ENCODE peak calls at places on chromosomes 11 and 22, in five cellular contexts. B, Z, D, C and I are unnamed samples.
A peak's percentile ranks its signal among the peaks of the same experiment; 100 is the strongest.

GRCh38 chr22:27022256-27022655 is 364.9 kb downstream of the MIAT start:
- DNase-seq in B (no peak), Z (no peak), C (no peak), D (no peak), I (no peak)

GRCh38 chr11:47986742-47987141 is 6.4 kb downstream of the PTPRJ start:
- DNase-seq in B (no peak), C (no peak), D (no peak), Z (no peak), I (peak; percentile 79)

GRCh38 chr11:82527185-82527584 is 206.5 kb downstream of the FAM181B start:
- DNase-seq in B (no peak), Z (no peak), D (no peak), C (no peak), I (no peak)

GRCh38 chr11:123659311-123659710 is 4.9 kb upstream of the SCN3B start:
- DNase-seq in D (no peak), Z (no peak), B (no peak), C (no peak), I (no peak)

GRCh38 chr11:70126494-70126893 is 48.4 kb downstream of the ANO1 start:
- DNase-seq in D (no peak), Z (no peak), C (no peak), B (no peak), I (no peak)

GRCh38 chr11:59756845-59757244 is 1.7 kb downstream of the STX3 start:
- DNase-seq in C (peak; percentile 43), D (peak; percentile 11), Z (no peak), B (no peak), I (peak; percentile 26)

GRCh38 chr22:49202226-49202625 is 625.4 kb downstream of the BRD1 start:
- DNase-seq in B (no peak), C (no peak), Z (no peak), D (no peak), I (no peak)

GRCh38 chr11:46361283-46362145 is 14.3 kb downstream of the DGKZ start:
- DNase-seq in B (peak; percentile 78), C (peak; percentile 66), D (peak; percentile 18), Z (no peak), I (no peak)

GRCh38 chr22:50197000-50197800 is 3.6 kb upstream of the SELENOO start:
- DNase-seq in C (no peak), B (no peak), D (no peak), Z (no peak), I (no peak)

GRCh38 chr22:50035976-50036375 is 22.1 kb downstream of the TTLL8 start:
- DNase-seq in Z (no peak), B (no peak), C (no peak), D (no peak), I (no peak)

GRCh38 chr11:18375941-18376340 is 18.4 kb upstream of the LDHA start:
- DNase-seq in B (no peak), Z (no peak), D (no peak), C (no peak), I (no peak)

GRCh38 chr11:10294289-10294953 is 402 bp upstream of the SBF2 start:
- DNase-seq in C (no peak), B (peak; percentile 55), D (peak; percentile 91), Z (no peak), I (no peak)

GRCh38 chr11:559712-560304 is 730 bp downstream of the LMNTD2 start:
- DNase-seq in B (no peak), D (no peak), Z (no peak), C (no peak), I (peak; percentile 44)

GRCh38 chr11:109241988-109242387 is 180.0 kb upstream of the C11orf87 start:
- DNase-seq in Z (no peak), B (peak; percentile 0), C (no peak), D (no peak), I (no peak)

GRCh38 chr11:36041988-36042606 is 98.2 kb downstream of the LDLRAD3 start:
- DNase-seq in B (no peak), C (no peak), D (peak; percentile 41), Z (no peak), I (no peak)

GRCh38 chr11:69869311-69869939 is 50.2 kb upstream of the FGF3 start:
- DNase-seq in D (no peak), Z (no peak), B (no peak), C (no peak), I (no peak)

GRCh38 chr11:26780686-26781085 is 58.8 kb upstream of the SLC5A12 start:
- DNase-seq in Z (no peak), B (no peak), D (peak; percentile 62), C (no peak), I (no peak)

GRCh38 chr11:68978931-68979591 is 1.7 kb downstream of the MRGPRD start:
- DNase-seq in Z (no peak), B (no peak), C (no peak), D (no peak), I (no peak)

GRCh38 chr11:34492806-34493414 is 20.7 kb downstream of the ELF5 start:
- DNase-seq in D (peak; percentile 84), Z (peak; percentile 54), C (peak; percentile 74), B (peak; percentile 81), I (peak; percentile 60)

GRCh38 chr11:123429336-123429735 is 733 bp upstream of the GRAMD1B start:
- DNase-seq in C (no peak), B (no peak), Z (no peak), D (peak; percentile 58), I (no peak)

GRCh38 chr11:105046898-105047579 is 1.9 kb upstream of the CARD16 start:
- DNase-seq in Z (no peak), C (peak; percentile 32), D (peak; percentile 97), B (no peak), I (no peak)

GRCh38 chr22:48627203-48627602 is 1200.5 kb downstream of the BRD1 start:
- DNase-seq in Z (no peak), D (no peak), B (no peak), C (no peak), I (no peak)

GRCh38 chr11:2741377-2742131 is 41.8 kb upstream of the KCNQ1OT1 start:
- DNase-seq in B (no peak), C (no peak), D (peak; percentile 64), Z (no peak), I (no peak)

GRCh38 chr22:22720724-22721261 is 76.4 kb downstream of the GGTLC2 start:
- DNase-seq in D (no peak), Z (no peak), C (no peak), B (no peak), I (no peak)

GRCh38 chr11:62398011-62398994 is 20.5 kb upstream of the SCGB1A1 start:
- DNase-seq in B (no peak), D (peak; percentile 38), Z (no peak), C (no peak), I (no peak)

GRCh38 chr11:108947654-108948570 is 283.0 kb downstream of the DDX10 start:
- DNase-seq in B (no peak), Z (no peak), D (no peak), C (no peak), I (no peak)

GRCh38 chr11:130510407-130511006 is 62.1 kb downstream of the ADAMTS15 start:
- DNase-seq in D (peak; percentile 81), B (no peak), C (no peak), Z (no peak), I (no peak)

GRCh38 chr11:22079133-22079847 is 113.6 kb upstream of the ANO5 start:
- DNase-seq in B (peak; percentile 43), Z (no peak), C (no peak), D (no peak), I (no peak)

DNA sequence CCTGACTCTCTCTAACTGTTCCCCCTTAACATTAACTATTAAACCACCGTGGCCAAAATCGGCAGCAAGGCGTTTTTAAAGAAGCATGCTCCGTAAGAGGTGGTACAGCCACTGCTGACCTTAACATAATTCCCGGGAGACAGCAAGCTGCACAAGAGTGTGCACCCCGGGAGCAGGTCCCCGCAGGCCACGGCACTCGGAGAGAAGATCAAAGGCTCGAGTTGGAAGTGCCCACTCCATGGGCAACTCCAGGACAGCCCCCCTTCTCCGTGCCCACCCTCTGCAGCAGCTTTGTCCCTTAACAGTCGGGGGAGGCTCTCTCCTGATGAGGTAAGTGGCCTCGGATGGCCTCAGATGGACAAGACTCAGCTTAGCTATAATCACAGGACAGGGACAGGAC is 34.6 kb downstream of the CELSR1 start:
- DNase-seq in C (no peak), B (no peak), Z (no peak), D (no peak), I (no peak)
- H3K4me1 ChIP-seq in C (peaks cover 6% of the 10 kb centered on the region), B (peaks cover 14% of the 10 kb centered on the region), Z (peaks cover 8% of the 10 kb centered on the region), D (no peaks in the 10 kb centered on the region), I (peaks cover 28% of the 10 kb centered on the region)

DNA sequence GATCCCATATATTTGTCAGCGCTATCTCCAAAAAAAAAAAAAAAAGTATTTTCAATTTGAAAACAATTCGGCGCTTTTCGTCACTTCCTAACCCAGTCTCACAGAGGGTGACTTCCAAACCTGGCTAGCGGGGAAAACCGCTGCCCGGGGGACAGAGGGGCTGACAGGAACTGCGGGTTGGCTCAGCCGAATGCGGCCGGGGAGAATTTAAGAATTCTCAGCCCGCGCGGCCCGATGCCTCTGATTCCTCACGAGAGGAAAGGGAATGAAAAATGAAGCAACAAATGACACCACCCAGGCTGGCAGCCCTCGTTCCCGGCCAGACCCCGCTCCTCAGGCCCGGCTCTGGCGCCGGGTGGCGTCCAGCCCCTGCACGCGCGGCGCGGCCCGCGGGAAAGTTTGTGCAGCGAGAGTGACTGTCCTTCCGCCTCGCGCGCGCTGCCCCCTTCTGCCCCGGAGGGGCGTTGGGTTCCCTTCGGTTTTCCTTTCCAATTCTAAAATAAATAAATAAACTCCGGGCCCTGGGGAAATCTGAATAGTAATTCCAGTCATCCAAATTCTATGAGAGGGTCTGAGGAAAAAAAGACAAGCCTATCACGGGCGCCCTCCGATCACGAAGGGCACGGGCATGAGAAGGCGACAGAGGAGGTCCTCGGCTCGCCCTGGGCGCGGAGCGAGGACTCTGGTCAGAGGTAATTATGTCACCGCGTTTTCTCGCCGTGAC is 4.8 kb upstream of the PAX6 start:
- DNase-seq in Z (no peak), D (peak; percentile 32), C (no peak), B (no peak), I (no peak)
- H3K4me1 ChIP-seq in Z (peaks cover 10% of the 10 kb centered on the region), D (peaks cover 15% of the 10 kb centered on the region), C (peaks cover 57% of the 10 kb centered on the region), B (peaks cover 10% of the 10 kb centered on the region), I (peaks cover 11% of the 10 kb centered on the region)

DNA sequence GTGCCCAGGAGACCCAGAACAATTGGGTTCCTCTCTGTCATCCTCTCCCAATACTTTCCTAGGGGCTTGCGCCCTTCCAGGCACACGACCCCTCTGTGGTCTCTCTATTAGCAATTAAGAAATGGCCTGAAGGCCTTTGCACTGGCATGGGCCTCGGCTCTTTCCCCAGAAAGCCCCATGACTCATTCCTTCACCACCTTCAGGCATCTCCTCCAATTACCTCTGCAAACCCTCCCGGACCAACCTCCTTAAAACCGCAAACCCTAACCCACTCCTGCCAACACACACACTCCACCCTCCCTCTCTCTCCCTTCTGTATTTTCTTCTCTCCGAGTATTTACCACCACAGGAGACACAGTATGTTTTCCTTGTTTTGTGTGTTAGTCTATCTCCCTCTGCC is 36.7 kb downstream of the LARGE1 start:
- DNase-seq in Z (no peak), C (no peak), D (no peak), B (no peak), I (no peak)
- H3K4me1 ChIP-seq in Z (peaks cover 6% of the 10 kb centered on the region), C (peaks cover 10% of the 10 kb centered on the region), D (no peaks in the 10 kb centered on the region), B (peaks cover 3% of the 10 kb centered on the region), I (no peaks in the 10 kb centered on the region)

GRCh38 chr22:20019661-20020532 is 1.0 kb upstream of the TANGO2 start:
- DNase-seq in C (no peak), D (no peak), B (no peak), Z (no peak), I (no peak)

GRCh38 chr22:20023214-20023613 is 2.3 kb downstream of the TANGO2 start:
- DNase-seq in C (no peak), Z (no peak), D (no peak), B (no peak), I (no peak)

GRCh38 chr22:20021196-20022181 is 579 bp downstream of the TANGO2 start:
- DNase-seq in Z (no peak), B (peak; percentile 45), C (peak; percentile 64), D (peak; percentile 59), I (no peak)

GRCh38 chr22:20022231-20023069 is 1.5 kb downstream of the TANGO2 start:
- DNase-seq in Z (no peak), C (no peak), B (no peak), D (no peak), I (no peak)

GRCh38 chr22:20020533-20021195 is at the start of gene TANGO2:
- DNase-seq in B (peak; percentile 96), C (peak; percentile 90), D (peak; percentile 97), Z (no peak), I (peak; percentile 68)
- H3K4me1 ChIP-seq in B (peaks cover 5% of the 10 kb centered on the region), C (peaks cover 20% of the 10 kb centered on the region), D (peaks cover 17% of the 10 kb centered on the region), Z (peaks cover 3% of the 10 kb centered on the region), I (peaks cover 10% of the 10 kb centered on the region)